ENCODE peak calls at places on chromosome 20, in five cellular contexts. One of them, this sample, is unnamed.

GRCh38 chr20:17663486-17663885 is 18.6 kb downstream of the RRBP1 start:
- DNase-seq in K562: no peak
- DNase-seq in PC-3: no peak
- DNase-seq in keratinocyte: no peak
- DNase-seq in H9: no peak
- DNase-seq in this sample: peak; percentile 49

GRCh38 chr20:33488201-33488600 is 1.7 kb upstream of the CBFA2T2 start:
- DNase-seq in K562: no peak
- DNase-seq in PC-3: no peak
- DNase-seq in keratinocyte: no peak
- DNase-seq in H9: no peak
- DNase-seq in this sample: no peak

GRCh38 chr20:46253391-46253790 is 54.9 kb downstream of the CDH22 start:
- DNase-seq in H9: peak; percentile 63
- DNase-seq in keratinocyte: no peak
- DNase-seq in PC-3: peak; percentile 58
- DNase-seq in K562: no peak
- DNase-seq in this sample: no peak

GRCh38 chr20:64109831-64110391 is 2.5 kb upstream of the NPBWR2 start:
- DNase-seq in H9: no peak
- DNase-seq in K562: no peak
- DNase-seq in keratinocyte: no peak
- DNase-seq in PC-3: no peak
- DNase-seq in this sample: no peak

GRCh38 chr20:15867899-15868298 is 705.3 kb downstream of the KIF16B start:
- DNase-seq in PC-3: peak; percentile 44
- DNase-seq in keratinocyte: no peak
- DNase-seq in K562: no peak
- DNase-seq in H9: no peak
- DNase-seq in this sample: no peak

GRCh38 chr20:21435576-21435975 is 38.2 kb upstream of the NKX2-4 start:
- DNase-seq in H9: no peak
- DNase-seq in K562: no peak
- DNase-seq in keratinocyte: no peak
- DNase-seq in PC-3: no peak
- DNase-seq in this sample: peak; percentile 49

GRCh38 chr20:63750807-63751470 is 11.4 kb downstream of the SLC2A4RG start:
- DNase-seq in K562: peak; percentile 46
- DNase-seq in PC-3: no peak
- DNase-seq in keratinocyte: no peak
- DNase-seq in H9: peak; percentile 55
- DNase-seq in this sample: no peak

GRCh38 chr20:32466739-32467505 is 108.8 kb downstream of the ASXL1 start:
- DNase-seq in H9: no peak
- DNase-seq in K562: no peak
- DNase-seq in keratinocyte: no peak
- DNase-seq in PC-3: no peak
- DNase-seq in this sample: no peak

GRCh38 chr20:50541606-50542041 is 31.4 kb downstream of the PTPN1 start:
- DNase-seq in keratinocyte: no peak
- DNase-seq in PC-3: no peak
- DNase-seq in H9: no peak
- DNase-seq in K562: no peak
- DNase-seq in this sample: peak; percentile 30

GRCh38 chr20:19259182-19259591 is 46.7 kb downstream of the SLC24A3 start:
- DNase-seq in PC-3: no peak
- DNase-seq in keratinocyte: no peak
- DNase-seq in K562: no peak
- DNase-seq in H9: peak; percentile 12
- DNase-seq in this sample: no peak

GRCh38 chr20:45918779-45919535 is 7.0 kb upstream of the PLTP start:
- DNase-seq in H9: no peak
- DNase-seq in PC-3: peak; percentile 22
- DNase-seq in K562: no peak
- DNase-seq in keratinocyte: no peak
- DNase-seq in this sample: no peak

GRCh38 chr20:44495802-44496481 is 20.3 kb downstream of the TTPAL start:
- DNase-seq in keratinocyte: peak; percentile 98
- DNase-seq in H9: no peak
- DNase-seq in PC-3: peak; percentile 99
- DNase-seq in K562: no peak
- DNase-seq in this sample: peak; percentile 98

GRCh38 chr20:44471481-44471882 is 4.2 kb upstream of the TTPAL start:
- DNase-seq in keratinocyte: no peak
- DNase-seq in H9: no peak
- DNase-seq in K562: no peak
- DNase-seq in PC-3: peak; percentile 70
- DNase-seq in this sample: no peak

GRCh38 chr20:3209023-3209945 is at the start of gene ITPA:
- DNase-seq in keratinocyte: no peak
- DNase-seq in PC-3: peak; percentile 51
- DNase-seq in H9: peak; percentile 67
- DNase-seq in K562: peak; percentile 76
- DNase-seq in this sample: peak; percentile 27

GRCh38 chr20:33992923-33993799 is 550 bp upstream of the RALY start:
- DNase-seq in H9: peak; percentile 99
- DNase-seq in PC-3: peak; percentile 97
- DNase-seq in K562: peak; percentile 99
- DNase-seq in keratinocyte: peak; percentile 93
- DNase-seq in this sample: peak; percentile 96

GRCh38 chr20:58500256-58500655 is 14.9 kb downstream of the APCDD1L start:
- DNase-seq in K562: no peak
- DNase-seq in keratinocyte: no peak
- DNase-seq in H9: peak; percentile 5
- DNase-seq in PC-3: no peak
- DNase-seq in this sample: no peak

GRCh38 chr20:36498386-36499179 is 42.7 kb upstream of the MYL9 start:
- DNase-seq in PC-3: no peak
- DNase-seq in K562: no peak
- DNase-seq in H9: no peak
- DNase-seq in keratinocyte: no peak
- DNase-seq in this sample: no peak

GRCh38 chr20:44038681-44039123 is 124.0 kb downstream of the TOX2 start:
- DNase-seq in H9: no peak
- DNase-seq in PC-3: no peak
- DNase-seq in keratinocyte: no peak
- DNase-seq in K562: no peak
- DNase-seq in this sample: no peak

GRCh38 chr20:14449323-14449722 is 111.9 kb upstream of the FLRT3 start:
- DNase-seq in K562: no peak
- DNase-seq in H9: no peak
- DNase-seq in keratinocyte: peak; percentile 15
- DNase-seq in PC-3: peak; percentile 91
- DNase-seq in this sample: no peak

GRCh38 chr20:50423758-50424157 is 86.4 kb upstream of the PTPN1 start:
- DNase-seq in PC-3: no peak
- DNase-seq in keratinocyte: no peak
- DNase-seq in H9: no peak
- DNase-seq in K562: no peak
- DNase-seq in this sample: no peak

GRCh38 chr20:33650753-33651561 is 11.2 kb upstream of the C20orf144 start:
- DNase-seq in K562: no peak
- DNase-seq in PC-3: peak; percentile 70
- DNase-seq in keratinocyte: no peak
- DNase-seq in H9: no peak
- DNase-seq in this sample: no peak

GRCh38 chr20:35303735-35304431 is 11.7 kb upstream of the FAM83C start:
- DNase-seq in keratinocyte: no peak
- DNase-seq in H9: peak; percentile 95
- DNase-seq in PC-3: peak; percentile 98
- DNase-seq in K562: peak; percentile 87
- DNase-seq in this sample: peak; percentile 74

GRCh38 chr20:35306931-35307517 is 14.8 kb upstream of the FAM83C start:
- DNase-seq in K562: peak; percentile 58
- DNase-seq in keratinocyte: no peak
- DNase-seq in H9: peak; percentile 82
- DNase-seq in PC-3: peak; percentile 68
- DNase-seq in this sample: peak; percentile 60

GRCh38 chr20:35307666-35308653 is 15.7 kb upstream of the FAM83C start:
- DNase-seq in K562: no peak
- DNase-seq in keratinocyte: peak; percentile 95
- DNase-seq in PC-3: peak; percentile 94
- DNase-seq in H9: no peak
- DNase-seq in this sample: peak; percentile 79

GRCh38 chr20:35304956-35305355 is 12.7 kb upstream of the FAM83C start:
- DNase-seq in keratinocyte: no peak
- DNase-seq in PC-3: no peak
- DNase-seq in K562: no peak
- DNase-seq in H9: no peak
- DNase-seq in this sample: no peak

DNA sequence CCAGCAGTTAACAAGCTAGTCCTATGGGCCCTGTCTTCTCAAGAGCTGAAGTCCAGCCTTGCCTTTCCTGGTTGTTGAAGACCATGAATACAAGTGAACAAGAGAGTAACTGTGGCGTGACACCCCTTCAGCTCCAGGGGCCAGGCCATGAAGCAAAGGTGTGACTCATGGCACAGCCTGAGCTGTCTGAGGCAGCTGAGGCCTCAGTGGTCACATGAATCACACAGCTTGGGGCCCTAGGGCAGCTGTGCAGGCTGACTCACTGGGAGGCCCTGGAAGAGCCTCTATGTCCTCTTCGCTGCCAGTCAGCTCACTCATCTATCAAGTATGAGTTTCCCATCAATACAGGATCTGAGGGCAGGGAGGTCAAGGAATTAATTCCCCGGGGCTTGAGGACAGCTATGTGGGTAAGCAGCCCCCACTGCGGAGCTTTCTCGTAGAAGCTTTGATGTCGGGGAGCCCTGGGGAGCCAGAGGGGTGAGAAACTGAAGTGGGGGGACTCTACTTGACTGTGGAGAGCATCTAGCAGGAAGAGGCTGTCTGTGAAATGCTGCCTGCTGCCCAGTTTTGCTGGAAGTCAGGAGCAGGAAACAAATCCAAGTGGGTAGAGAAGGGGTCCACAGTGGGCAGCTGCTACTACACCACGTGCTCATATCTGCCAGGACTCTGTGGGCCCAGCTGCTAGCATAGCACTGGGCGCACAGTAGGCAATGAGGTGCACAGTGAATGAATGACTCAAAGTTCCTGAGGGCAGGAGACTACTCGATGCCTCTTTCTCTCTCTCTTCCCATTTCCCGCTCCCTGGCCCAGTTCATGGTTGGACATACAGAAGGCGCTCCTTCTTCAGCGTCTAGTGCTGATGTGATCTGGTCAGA is 13.7 kb upstream of the FAM83C start:
- DNase-seq in PC-3: peak; percentile 100
- DNase-seq in K562: peak; percentile 67
- DNase-seq in H9: no peak
- DNase-seq in keratinocyte: peak; percentile 99
- DNase-seq in this sample: peak; percentile 100
- H3K4me2 ChIP-seq in PC-3: peak overlapping the region; percentile 45
- H3K4me2 ChIP-seq in K562: peak overlapping the region; percentile 1
- H3K4me2 ChIP-seq in H9: no peak overlapping the region
- H3K4me2 ChIP-seq in keratinocyte: peak overlapping the region; percentile 46
- H3K4me2 ChIP-seq in this sample: peak overlapping the region; percentile 51

DNA sequence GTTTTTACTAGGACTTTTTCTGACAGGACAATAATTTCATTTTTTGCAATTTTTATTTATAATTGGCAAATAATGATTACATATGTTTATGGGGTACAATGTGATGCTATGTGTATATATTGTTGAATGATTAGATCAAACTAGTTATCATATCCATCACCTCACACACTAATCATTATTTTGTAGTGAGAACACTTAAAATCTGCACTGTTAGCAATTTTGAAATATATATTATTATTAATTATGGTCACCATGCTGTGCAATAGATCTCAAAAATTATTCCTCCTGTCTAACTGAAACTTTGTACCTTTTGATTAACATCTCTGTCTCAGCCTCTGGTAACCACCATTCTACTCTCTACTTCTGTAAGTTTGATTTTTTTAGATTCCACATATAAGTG is 378.7 kb downstream of the PLCB1 start:
- DNase-seq in keratinocyte: no peak
- DNase-seq in H9: no peak
- DNase-seq in PC-3: no peak
- DNase-seq in K562: no peak
- DNase-seq in this sample: no peak
- H2AFZ ChIP-seq in keratinocyte: no peak overlapping the region
- H2AFZ ChIP-seq in H9: no peak overlapping the region
- H2AFZ ChIP-seq in PC-3: no peak overlapping the region
- H2AFZ ChIP-seq in K562: no peak overlapping the region
- H2AFZ ChIP-seq in this sample: no peak overlapping the region

GRCh38 chr20:6074784-6075183 is 20.9 kb upstream of the LRRN4 start:
- DNase-seq in keratinocyte: no peak
- DNase-seq in K562: no peak
- DNase-seq in H9: no peak
- DNase-seq in PC-3: no peak
- DNase-seq in this sample: no peak

GRCh38 chr20:6074145-6074561 is 20.3 kb upstream of the LRRN4 start:
- DNase-seq in keratinocyte: no peak
- DNase-seq in PC-3: peak; percentile 26
- DNase-seq in K562: no peak
- DNase-seq in H9: peak; percentile 38
- DNase-seq in this sample: no peak

GRCh38 chr20:6071162-6071695 is 17.4 kb upstream of the LRRN4 start:
- DNase-seq in PC-3: no peak
- DNase-seq in H9: no peak
- DNase-seq in keratinocyte: no peak
- DNase-seq in K562: no peak
- DNase-seq in this sample: no peak

GRCh38 chr20:6079011-6079410 is 25.2 kb upstream of the LRRN4 start:
- DNase-seq in K562: no peak
- DNase-seq in keratinocyte: no peak
- DNase-seq in PC-3: no peak
- DNase-seq in H9: no peak
- DNase-seq in this sample: no peak

DNA sequence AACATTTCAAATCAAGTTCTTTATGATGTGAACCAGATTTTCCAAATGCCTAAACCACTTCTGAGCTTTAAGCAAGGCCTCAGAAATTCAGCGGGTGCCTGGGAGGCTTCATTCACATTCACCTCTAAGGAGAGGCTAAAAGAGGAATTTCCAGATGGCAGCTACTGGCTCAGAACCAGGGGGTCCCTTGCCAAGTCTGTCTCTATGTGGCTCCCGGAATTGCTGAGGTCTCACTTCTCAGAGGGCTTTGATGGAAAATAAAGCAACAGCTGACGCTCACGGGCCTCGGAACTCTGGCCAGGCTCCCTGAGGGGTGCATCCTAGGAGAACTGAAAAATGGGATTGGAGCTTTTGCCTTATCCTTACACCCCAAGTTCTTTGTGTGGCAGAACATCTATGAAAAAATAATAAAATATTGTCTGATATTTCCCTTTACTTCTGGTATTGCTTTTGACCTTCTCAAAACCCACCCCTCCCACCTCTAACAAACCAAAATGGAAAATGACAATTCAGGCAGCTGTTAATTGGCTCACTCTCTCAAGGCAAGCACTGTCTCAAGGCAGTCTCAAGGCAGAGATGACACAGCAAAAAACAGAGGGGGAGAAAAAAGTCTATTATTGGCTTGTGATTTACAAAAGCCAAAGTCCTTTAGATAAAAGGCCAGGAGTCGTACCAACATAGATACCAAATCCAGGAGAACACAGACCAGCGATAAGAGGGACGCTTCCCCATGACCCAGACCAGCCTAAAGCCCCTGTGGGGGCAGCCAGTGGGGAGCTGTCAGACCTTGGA is 21.8 kb upstream of the LRRN4 start:
- DNase-seq in PC-3: no peak
- DNase-seq in H9: no peak
- DNase-seq in keratinocyte: no peak
- DNase-seq in K562: no peak
- DNase-seq in this sample: peak; percentile 40
- H3K4me2 ChIP-seq in PC-3: no peak overlapping the region
- H3K4me2 ChIP-seq in H9: no peak overlapping the region
- H3K4me2 ChIP-seq in keratinocyte: no peak overlapping the region
- H3K4me2 ChIP-seq in K562: no peak overlapping the region
- H3K4me2 ChIP-seq in this sample: no peak overlapping the region

GRCh38 chr20:4962257-4962855 is 39.0 kb downstream of the SLC23A2 start:
- DNase-seq in PC-3: no peak
- DNase-seq in K562: no peak
- DNase-seq in keratinocyte: no peak
- DNase-seq in H9: no peak
- DNase-seq in this sample: no peak
- H2AFZ ChIP-seq in PC-3: no peak overlapping the region
- H2AFZ ChIP-seq in K562: no peak overlapping the region
- H2AFZ ChIP-seq in keratinocyte: no peak overlapping the region
- H2AFZ ChIP-seq in H9: no peak overlapping the region
- H2AFZ ChIP-seq in this sample: no peak overlapping the region